ENCODE peak calls at places on chromosomes 4 and X, in nine cellular contexts. V, E, I, Q, W, Y, F, B and M are unnamed samples.

GRCh38 chr4:100508691-100509090 is 9.1 kb downstream of the EMCN start:
- DNase-seq in E (no peak), Y (no peak), F (no peak), I (no peak), Q (no peak), W (no peak), V (no peak), B (no peak), M (no peak)

GRCh38 chrX:153488231-153488914 is 6.4 kb upstream of the BGN start:
- DNase-seq in V (peak; percentile 27), E (no peak), F (no peak), W (peak; percentile 19), B (no peak), Q (no peak), Y (no peak), I (no peak), M (peak; percentile 43)

GRCh38 chr4:81504685-81505598 is 33.2 kb upstream of the RASGEF1B start:
- DNase-seq in E (peak; percentile 70), F (peak; percentile 67), B (peak; percentile 17), Q (no peak), Y (peak; percentile 47), I (peak; percentile 33), W (no peak), V (peak; percentile 84), M (peak; percentile 50)

GRCh38 chrX:19729761-19730160 is 157.6 kb downstream of the SH3KBP1 start:
- DNase-seq in B (no peak), F (no peak), V (no peak), E (no peak), I (no peak), W (no peak), Y (no peak), Q (no peak), M (no peak)

GRCh38 chr4:7650606-7651400 is 216.1 kb upstream of the PSAPL1 start:
- DNase-seq in I (peak; percentile 64), E (no peak), W (peak; percentile 47), V (peak; percentile 56), Y (no peak), B (no peak), F (no peak), Q (peak; percentile 85), M (peak; percentile 14)

GRCh38 chr4:48779095-48779997 is 733 bp downstream of the FRYL start:
- DNase-seq in F (peak; percentile 67), Y (peak; percentile 60), I (peak; percentile 72), W (peak; percentile 66), E (peak; percentile 66), V (peak; percentile 51), Q (peak; percentile 73), B (peak; percentile 71), M (peak; percentile 83)

GRCh38 chr4:87141428-87141827 is 79.0 kb downstream of the KLHL8 start:
- DNase-seq in Q (no peak), V (no peak), F (no peak), B (no peak), W (no peak), E (no peak), Y (no peak), I (no peak), M (no peak)

GRCh38 chr4:128513664-128514484 is 226.3 kb upstream of the PGRMC2 start:
- DNase-seq in E (no peak), B (no peak), Y (no peak), V (no peak), F (no peak), W (peak; percentile 55), Q (no peak), I (no peak), M (peak; percentile 55)

GRCh38 chr4:185817403-185817818 is 5.4 kb upstream of the SORBS2 start:
- DNase-seq in F (peak; percentile 52), Y (no peak), E (no peak), V (no peak), W (no peak), Q (no peak), I (no peak), B (no peak), M (no peak)

GRCh38 chr4:16289872-16290554 is 63.7 kb upstream of the TAPT1 start:
- DNase-seq in I (no peak), F (no peak), V (no peak), E (no peak), W (peak; percentile 39), Q (peak; percentile 69), B (no peak), Y (no peak), M (peak; percentile 58)

GRCh38 chrX:9182041-9182440 is 148.1 kb upstream of the FAM9B start:
- DNase-seq in E (no peak), B (no peak), F (no peak), I (no peak), Y (no peak), V (no peak), W (no peak), Q (no peak), M (peak; percentile 46)

GRCh38 chr4:103996637-103997036 is 276.9 kb upstream of the TACR3 start:
- DNase-seq in Q (peak; percentile 86), E (no peak), W (peak; percentile 94), V (no peak), B (peak; percentile 28), Y (no peak), F (peak; percentile 62), I (peak; percentile 31), M (peak; percentile 69)

GRCh38 chr4:147772459-147772969 is 40.6 kb downstream of the ARHGAP10 start:
- DNase-seq in I (no peak), B (no peak), E (no peak), W (peak; percentile 75), Q (no peak), Y (no peak), F (no peak), V (no peak), M (peak; percentile 75)

GRCh38 chr4:124937993-124938392 is 225.5 kb upstream of the ANKRD50 start:
- DNase-seq in F (no peak), Y (no peak), Q (no peak), W (no peak), V (no peak), B (no peak), E (no peak), I (no peak), M (no peak)

GRCh38 chr4:97786306-97786920 is 356.9 kb downstream of the STPG2 start:
- DNase-seq in F (no peak), I (no peak), E (no peak), V (no peak), B (no peak), W (no peak), Q (no peak), Y (no peak), M (no peak)

GRCh38 chr4:103498161-103499070 is 221.4 kb downstream of the TACR3 start:
- DNase-seq in Y (no peak), B (no peak), I (no peak), V (no peak), W (peak; percentile 74), E (no peak), F (no peak), Q (no peak), M (peak; percentile 74)

GRCh38 chrX:19774905-19775304 is 112.5 kb downstream of the SH3KBP1 start:
- DNase-seq in Q (no peak), F (no peak), B (no peak), V (no peak), I (no peak), E (no peak), Y (no peak), W (no peak), M (no peak)

GRCh38 chrX:154648931-154649863 is 4.2 kb downstream of the CTAG2 start:
- DNase-seq in Q (no peak), B (no peak), W (no peak), V (no peak), F (no peak), I (no peak), Y (no peak), E (no peak), M (no peak)

GRCh38 chrX:96314974-96315373 is 369.7 kb upstream of the DIAPH2 start:
- DNase-seq in V (no peak), E (no peak), B (no peak), Y (no peak), Q (no peak), W (peak; percentile 16), F (no peak), I (no peak), M (peak; percentile 61)

GRCh38 chr4:103443324-103443723 is 245.2 kb upstream of the CENPE start:
- DNase-seq in V (no peak), E (no peak), W (peak; percentile 29), Y (no peak), Q (no peak), I (no peak), B (no peak), F (no peak), M (peak; percentile 51)

GRCh38 chrX:68876731-68877130 is 47.9 kb downstream of the EFNB1 start:
- DNase-seq in F (no peak), I (no peak), V (no peak), Y (no peak), B (no peak), E (no peak), Q (no peak), W (no peak), M (no peak)

GRCh38 chr4:162836773-162837172 is 329.9 kb downstream of the NAF1 start:
- DNase-seq in I (no peak), B (no peak), E (no peak), Y (no peak), V (no peak), F (no peak), Q (no peak), W (no peak), M (no peak)

GRCh38 chr4:112801341-112801740 is 164.4 kb downstream of the LARP7 start:
- DNase-seq in I (no peak), W (no peak), F (no peak), B (no peak), V (no peak), Y (no peak), Q (no peak), E (no peak), M (no peak)

GRCh38 chrX:122119361-122119760 is 1064.7 kb upstream of the GRIA3 start:
- DNase-seq in Y (no peak), V (no peak), W (no peak), Q (no peak), F (no peak), E (no peak), I (no peak), B (no peak), M (no peak)

GRCh38 chrX:51853251-51853650 is 40.2 kb upstream of the MAGED1 start:
- DNase-seq in W (no peak), B (no peak), I (no peak), F (no peak), E (no peak), Q (peak; percentile 5), Y (no peak), V (no peak), M (no peak)

GRCh38 chr4:45423876-45424275 is 697.5 kb upstream of the GNPDA2 start:
- DNase-seq in W (no peak), E (no peak), B (no peak), Y (no peak), V (no peak), I (no peak), Q (no peak), F (no peak), M (no peak)

GRCh38 chr4:2142630-2143427 is 83.7 kb downstream of the NAT8L start:
- DNase-seq in I (no peak), W (peak; percentile 30), B (no peak), Y (no peak), E (no peak), F (no peak), Q (no peak), V (no peak), M (no peak)

GRCh38 chr4:62531250-62531649 is 1331.1 kb downstream of the ADGRL3 start:
- DNase-seq in F (no peak), W (no peak), B (no peak), I (no peak), E (no peak), Y (no peak), Q (peak; percentile 45), V (no peak), M (no peak)

GRCh38 chrX:64842492-64842891 is 133.8 kb downstream of the ZC4H2 start:
- DNase-seq in I (no peak), V (no peak), F (no peak), B (no peak), Y (no peak), W (no peak), Q (no peak), E (no peak), M (no peak)

GRCh38 chr4:140152760-140153418 is 1.1 kb downstream of the MAML3 start:
- DNase-seq in Q (peak; percentile 60), F (peak; percentile 64), W (peak; percentile 69), Y (no peak), B (peak; percentile 43), E (peak; percentile 43), I (peak; percentile 66), V (peak; percentile 76), M (peak; percentile 78)

GRCh38 chr4:185112104-185112503 is 31.0 kb upstream of the SLC25A4 start:
- DNase-seq in W (peak; percentile 96), V (peak; percentile 41), E (no peak), F (peak; percentile 53), B (no peak), Q (no peak), Y (no peak), I (no peak), M (peak; percentile 92)